ENCODE peak calls at places on chromosome 13, in nine cellular contexts. W is IMR-90, H is GM23248, I is tibial nerve, E is cardiac muscle cell, R is Peyer's patch, T is heart left ventricle, K is mesenchymal stem cell, U is ovary. L is an unnamed sample.

GRCh38 chr13:85828094-85828684 is 29.0 kb upstream of the SLITRK6 start:
- DNase-seq in W (peak; percentile 30), H (peak; percentile 50), I (no peak), E (peak; percentile 56), R (no peak), T (no peak), K (peak; percentile 30), U (no peak), L (peak; percentile 45)

GRCh38 chr13:65913173-65913572 is 1317.0 kb downstream of the PCDH9 start:
- DNase-seq in W (peak; percentile 86), H (peak; percentile 64), I (no peak), E (no peak), R (no peak), T (no peak), K (peak; percentile 67), U (no peak), L (peak; percentile 76)

GRCh38 chr13:46146898-46147297 is 35.1 kb downstream of the LCP1 start:
- DNase-seq in W (no peak), H (peak; percentile 47), I (no peak), E (peak; percentile 48), R (no peak), T (no peak), K (peak; percentile 30), U (no peak), L (peak; percentile 48)

GRCh38 chr13:77810430-77810829 is 108.2 kb downstream of the EDNRB start:
- DNase-seq in W (peak; percentile 34), H (peak; percentile 69), I (no peak), E (peak; percentile 6), R (no peak), T (no peak), K (peak; percentile 44), U (no peak), L (peak; percentile 10)

GRCh38 chr13:48783181-48783630 is 129.5 kb downstream of the CYSLTR2 start:
- DNase-seq in W (peak; percentile 100), H (peak; percentile 96), I (peak; percentile 76), E (no peak), R (peak; percentile 20), T (peak; percentile 78), K (peak; percentile 99), U (peak; percentile 48), L (peak; percentile 90)

GRCh38 chr13:47831265-47831664 is 169.8 kb downstream of the SUCLA2 start:
- DNase-seq in W (peak; percentile 23), H (peak; percentile 49), I (no peak), E (no peak), R (no peak), T (no peak), K (peak; percentile 57), U (no peak), L (peak; percentile 77)

GRCh38 chr13:99969934-99970760 is 1.4 kb downstream of the ZIC5 start:
- DNase-seq in W (no peak), H (peak; percentile 71), I (no peak), E (peak; percentile 75), R (no peak), T (no peak), K (no peak), U (peak; percentile 39), L (no peak)

GRCh38 chr13:70769771-70770326 is 661.6 kb upstream of the KLHL1 start:
- DNase-seq in W (no peak), H (no peak), I (no peak), E (no peak), R (no peak), T (no peak), K (no peak), U (no peak), L (no peak)

GRCh38 chr13:107222619-107223018 is 654.7 kb upstream of the ARGLU1 start:
- DNase-seq in W (no peak), H (no peak), I (no peak), E (no peak), R (no peak), T (no peak), K (no peak), U (no peak), L (no peak)

GRCh38 chr13:46182491-46182877 is 507 bp upstream of the LCP1 start:
- DNase-seq in W (no peak), H (no peak), I (no peak), E (no peak), R (no peak), T (no peak), K (no peak), U (no peak), L (no peak)

GRCh38 chr13:112579310-112579843 is 8.6 kb downstream of the TUBGCP3 start:
- DNase-seq in W (no peak), H (no peak), I (no peak), E (no peak), R (no peak), T (no peak), K (no peak), U (no peak), L (no peak)

GRCh38 chr13:31772231-31772630 is 32.9 kb downstream of the RXFP2 start:
- DNase-seq in W (no peak), H (no peak), I (no peak), E (no peak), R (no peak), T (no peak), K (no peak), U (no peak), L (no peak)

DNA sequence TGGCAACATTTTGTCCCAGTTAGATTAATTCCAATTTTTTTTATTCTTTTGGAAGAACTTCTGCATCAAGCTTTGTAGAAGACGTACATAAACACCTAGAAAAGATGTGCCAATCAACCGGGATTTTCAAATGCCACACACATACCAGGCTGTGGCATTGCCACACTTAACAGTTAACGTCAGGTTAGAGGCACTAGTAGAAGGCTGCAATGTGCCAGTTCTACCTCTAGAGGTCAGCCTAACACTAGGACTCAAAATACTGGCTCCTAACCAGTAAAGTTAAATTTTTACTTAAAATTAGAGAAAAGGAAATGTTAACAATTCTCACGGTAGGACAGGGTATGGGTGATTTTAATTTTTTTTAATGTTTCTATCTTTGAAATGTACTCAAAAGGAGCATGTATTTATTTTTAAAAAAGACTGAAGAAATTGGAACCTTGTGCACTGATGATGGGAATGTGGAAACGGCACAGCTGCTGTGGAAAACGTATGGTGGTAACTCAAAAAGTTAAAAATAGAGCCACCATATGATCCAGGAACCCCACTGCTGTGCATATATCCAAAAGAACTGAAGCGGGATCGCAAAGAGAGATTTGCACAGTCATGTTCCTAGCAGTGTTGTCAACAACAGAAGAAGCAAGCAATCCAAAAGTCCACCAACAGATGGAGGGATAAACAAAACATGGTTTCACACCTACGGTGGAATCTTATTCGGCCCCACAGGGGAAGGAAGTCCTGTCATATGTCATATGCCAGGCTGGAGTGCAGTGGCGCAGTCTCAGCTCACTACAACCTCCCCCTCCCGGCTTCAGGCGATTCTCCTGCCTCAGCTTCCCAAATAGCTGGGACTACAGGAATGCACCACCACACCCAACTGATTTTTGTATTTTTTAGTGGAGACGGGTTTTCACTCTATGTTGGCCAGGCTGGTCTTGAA is 30.3 kb downstream of the CRYL1 start:
- DNase-seq in W (peak; percentile 72), H (peak; percentile 69), I (peak; percentile 91), E (peak; percentile 72), R (peak; percentile 69), T (peak; percentile 41), K (peak; percentile 70), U (peak; percentile 36), L (peak; percentile 81)
- H3K4me3 ChIP-seq in W (no peak overlapping the region), H (peak overlapping the region; percentile 63), I (no peak overlapping the region), E (no peak overlapping the region), R (no peak overlapping the region), T (no peak overlapping the region), K (no peak overlapping the region), U (no peak overlapping the region), L (no peak overlapping the region)

GRCh38 chr13:93559718-93560117 is 333.1 kb downstream of the GPC6 start:
- DNase-seq in W (peak; percentile 84), H (peak; percentile 72), I (no peak), E (no peak), R (no peak), T (no peak), K (peak; percentile 65), U (no peak), L (peak; percentile 93)
- H3K4me3 ChIP-seq in W (no peak overlapping the region), H (no peak overlapping the region), I (no peak overlapping the region), E (no peak overlapping the region), R (no peak overlapping the region), T (no peak overlapping the region), K (no peak overlapping the region), U (no peak overlapping the region), L (no peak overlapping the region)

GRCh38 chr13:45122941-45123340 is 2.6 kb downstream of the GTF2F2 start:
- DNase-seq in W (no peak), H (no peak), I (no peak), E (no peak), R (no peak), T (no peak), K (no peak), U (no peak), L (no peak)

GRCh38 chr13:45120967-45121366 is 657 bp downstream of the GTF2F2 start:
- DNase-seq in W (no peak), H (no peak), I (no peak), E (no peak), R (no peak), T (no peak), K (no peak), U (no peak), L (no peak)

GRCh38 chr13:45119990-45120864 is at the start of gene GTF2F2:
- DNase-seq in W (peak; percentile 90), H (peak; percentile 92), I (peak; percentile 79), E (peak; percentile 91), R (peak; percentile 78), T (peak; percentile 92), K (peak; percentile 91), U (peak; percentile 93), L (peak; percentile 90)

GRCh38 chr13:45119469-45119989 is 781 bp upstream of the GTF2F2 start:
- DNase-seq in W (peak; percentile 77), H (peak; percentile 54), I (peak; percentile 8), E (no peak), R (peak; percentile 67), T (no peak), K (peak; percentile 51), U (peak; percentile 34), L (peak; percentile 32)

GRCh38 chr13:45121421-45121820 is 1.1 kb downstream of the GTF2F2 start:
- DNase-seq in W (peak; percentile 53), H (peak; percentile 65), I (no peak), E (peak; percentile 15), R (no peak), T (no peak), K (peak; percentile 59), U (no peak), L (peak; percentile 61)
- H3K4me3 ChIP-seq in W (peak overlapping the region; percentile 70), H (peak overlapping the region; percentile 85), I (peak overlapping the region; percentile 87), E (peak overlapping the region; percentile 95), R (peak overlapping the region; percentile 98), T (no peak overlapping the region), K (no peak overlapping the region), U (peak overlapping the region; percentile 90), L (peak overlapping the region; percentile 69)

GRCh38 chr13:109778102-109778542 is 8.3 kb downstream of the IRS2 start:
- DNase-seq in W (peak; percentile 39), H (peak; percentile 31), I (no peak), E (no peak), R (no peak), T (no peak), K (peak; percentile 54), U (no peak), L (peak; percentile 83)

GRCh38 chr13:109780880-109781383 is 5.5 kb downstream of the IRS2 start:
- DNase-seq in W (no peak), H (no peak), I (no peak), E (no peak), R (no peak), T (no peak), K (no peak), U (no peak), L (peak; percentile 29)

GRCh38 chr13:109781384-109782065 is 4.9 kb downstream of the IRS2 start:
- DNase-seq in W (no peak), H (peak; percentile 71), I (no peak), E (no peak), R (no peak), T (no peak), K (no peak), U (peak; percentile 81), L (no peak)

GRCh38 chr13:109779074-109779473 is 7.3 kb downstream of the IRS2 start:
- DNase-seq in W (no peak), H (no peak), I (no peak), E (no peak), R (no peak), T (no peak), K (no peak), U (no peak), L (no peak)

GRCh38 chr13:109779876-109780516 is 6.4 kb downstream of the IRS2 start:
- DNase-seq in W (no peak), H (no peak), I (no peak), E (no peak), R (no peak), T (no peak), K (no peak), U (no peak), L (no peak)
- H3K4me3 ChIP-seq in W (no peak overlapping the region), H (peak overlapping the region; percentile 84), I (peak overlapping the region; percentile 73), E (no peak overlapping the region), R (peak overlapping the region; percentile 51), T (peak overlapping the region; percentile 13), K (no peak overlapping the region), U (peak overlapping the region; percentile 45), L (peak overlapping the region; percentile 63)

L was measured in epithelial cell of esophagus.